ENCODE peak calls at places on chromosomes 1 and 21, in five cellular contexts. X is left ventricle myocardium inferior; E is CD4-positive, alpha-beta memory T cell; I is lower lobe of right lung; N is esophagus squamous epithelium. K is an unnamed sample.

GRCh38 chr1:21069549-21069948 is 107.1 kb downstream of the EIF4G3 start:
- DNase-seq in N (no peak), I (no peak), E (no peak), X (no peak), K (no peak)

GRCh38 chr1:63693956-63694607 is 79.7 kb upstream of the ROR1 start:
- DNase-seq in X (no peak), E (no peak), N (no peak), I (no peak), K (no peak)

GRCh38 chr1:64948905-64949833 is 17.2 kb downstream of the JAK1 start:
- DNase-seq in I (no peak), N (no peak), X (no peak), E (no peak), K (no peak)

GRCh38 chr1:66292944-66293343 is 241.0 kb upstream of the SGIP1 start:
- DNase-seq in I (no peak), E (no peak), N (no peak), X (no peak), K (peak)

GRCh38 chr1:46030876-46031660 is 101.4 kb downstream of the PIK3R3 start:
- DNase-seq in X (no peak), N (no peak), I (no peak), E (no peak), K (no peak)

GRCh38 chr1:6025269-6026094 is 20.2 kb upstream of the KCNAB2 start:
- DNase-seq in I (no peak), E (no peak), X (no peak), N (no peak), K (no peak)

GRCh38 chr1:109877320-109877771 is 33.3 kb upstream of the CSF1 start:
- DNase-seq in X (peak), I (peak), E (no peak), N (no peak), K (peak)

GRCh38 chr1:244826712-244827111 is 8.7 kb upstream of the COX20 start:
- DNase-seq in I (no peak), N (no peak), E (no peak), X (no peak), K (no peak)

GRCh38 chr21:33458861-33459260 is 20.9 kb downstream of the TMEM50B start:
- DNase-seq in N (no peak), X (no peak), I (no peak), E (no peak), K (no peak)

GRCh38 chr1:147168626-147169058 is 3.6 kb downstream of the PRKAB2 start:
- DNase-seq in E (no peak), I (no peak), N (no peak), X (no peak), K (no peak)

GRCh38 chr1:3284691-3285090 is 169.8 kb upstream of the ARHGEF16 start:
- DNase-seq in X (no peak), I (no peak), N (no peak), E (no peak), K (no peak)
- H3K27ac ChIP-seq in X (no peak), I (no peak), N (no peak), E (no peak), K (no peak)

GRCh38 chr1:8595332-8595731 is 222.1 kb downstream of the RERE start:
- DNase-seq in I (no peak), E (no peak), N (no peak), X (no peak), K (no peak)
- H3K27ac ChIP-seq in I (no peak), E (no peak), N (no peak), X (no peak), K (no peak)

GRCh38 chr1:10760566-10761502 is 35.6 kb downstream of the CASZ1 start:
- DNase-seq in N (no peak), I (no peak), X (no peak), E (no peak), K (no peak)
- H3K27ac ChIP-seq in N (peak), I (peak), X (peak), E (no peak), K (no peak)

GRCh38 chr1:171902527-171902926 is 61.2 kb downstream of the DNM3 start:
- DNase-seq in E (no peak), I (no peak), N (no peak), X (no peak), K (no peak)
- H3K27ac ChIP-seq in E (no peak), I (no peak), N (no peak), X (peak), K (peak)

GRCh38 chr1:93623875-93624274 is 57.8 kb downstream of the BCAR3 start:
- DNase-seq in I (no peak), E (no peak), X (no peak), N (no peak), K (no peak)
- H3K27ac ChIP-seq in I (no peak), E (no peak), X (peak), N (no peak), K (no peak)

DNA sequence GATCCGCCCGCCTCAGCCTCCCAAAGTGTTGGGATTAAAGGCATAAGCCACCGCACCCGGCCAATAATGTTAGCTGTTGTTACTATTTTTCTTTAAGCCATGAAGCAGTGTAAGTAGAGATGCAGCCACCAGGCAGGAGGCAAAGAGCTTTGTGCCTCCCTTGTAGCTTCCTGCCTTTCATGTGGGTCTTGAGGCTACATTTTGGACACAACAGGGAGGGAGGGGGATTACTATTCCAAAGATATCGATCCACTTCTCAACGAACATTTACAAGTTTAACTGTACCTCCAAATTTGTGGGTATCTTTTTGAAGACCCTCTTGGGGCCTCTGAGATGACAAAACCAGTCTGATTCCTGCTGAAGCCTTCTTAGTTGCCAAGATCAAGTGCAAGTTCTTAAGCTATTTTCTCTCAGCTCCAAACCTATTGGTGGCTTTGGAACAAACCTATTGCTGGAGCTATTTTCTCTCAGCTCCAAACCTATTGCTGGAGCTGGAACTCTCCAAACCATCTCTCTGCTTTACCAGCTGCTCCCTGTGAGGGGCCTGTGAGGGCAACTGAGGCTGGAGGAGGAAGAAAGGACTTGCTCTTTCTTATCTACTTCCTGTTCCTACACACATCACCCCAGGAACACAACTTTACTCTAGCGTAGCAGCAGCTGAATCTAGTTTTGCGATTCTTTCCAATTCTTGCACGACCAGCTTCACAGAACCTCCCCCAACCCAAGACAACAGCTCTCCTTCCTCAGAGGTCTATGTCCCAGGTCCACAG is 16.2 kb upstream of the RCAN3 start:
- DNase-seq in E (peak), N (no peak), I (no peak), X (no peak), K (no peak)
- H3K27ac ChIP-seq in E (peak), N (no peak), I (no peak), X (no peak), K (no peak)